ENCODE peak calls at places on chromosome 6, in four cellular contexts. J is pancreas, F is lung, R is spleen. U is an unnamed sample.

GRCh38 chr6:129133770-129134192 is 250.8 kb downstream of the LAMA2 start:
- DNase-seq in J (no peak), F (no peak), R (no peak), U (no peak)

GRCh38 chr6:161832622-161833021 is 558.8 kb upstream of the AGPAT4 start:
- DNase-seq in J (no peak), F (no peak), R (no peak), U (no peak)

GRCh38 chr6:25902071-25902470 is 28.0 kb upstream of the SLC17A3 start:
- DNase-seq in J (no peak), F (no peak), R (no peak), U (no peak)

GRCh38 chr6:39517763-39518162 is 195.3 kb upstream of the KCNK16 start:
- DNase-seq in J (no peak), F (no peak), R (no peak), U (no peak)

GRCh38 chr6:7112741-7113313 is 5.1 kb downstream of the RREB1 start:
- DNase-seq in J (no peak), F (no peak), R (peak), U (no peak)

GRCh38 chr6:157987788-157988699 is 6.4 kb downstream of the SYNJ2 start:
- DNase-seq in J (no peak), F (no peak), R (peak), U (no peak)

GRCh38 chr6:23446394-23447001 is 679.5 kb upstream of the NRSN1 start:
- DNase-seq in J (no peak), F (no peak), R (no peak), U (no peak)

GRCh38 chr6:93523365-93523764 is 104.0 kb upstream of the EPHA7 start:
- DNase-seq in J (no peak), F (no peak), R (no peak), U (no peak)

GRCh38 chr6:43817192-43817591 is 47.2 kb downstream of the VEGFA start:
- DNase-seq in J (no peak), F (no peak), R (no peak), U (no peak)

GRCh38 chr6:109079981-109080380 is 14.7 kb downstream of the SESN1 start:
- DNase-seq in J (no peak), F (no peak), R (no peak), U (no peak)

GRCh38 chr6:143792402-143793339 is 50.5 kb upstream of the LTV1 start:
- DNase-seq in J (no peak), F (no peak), R (no peak), U (no peak)

GRCh38 chr6:125365230-125365629 is 63.5 kb upstream of the HDDC2 start:
- DNase-seq in J (no peak), F (no peak), R (no peak), U (no peak)

GRCh38 chr6:132300323-132300949 is 100.8 kb downstream of the MOXD1 start:
- DNase-seq in J (no peak), F (no peak), R (no peak), U (peak)

GRCh38 chr6:98841589-98842488 is 7.5 kb downstream of the POU3F2 start:
- DNase-seq in J (no peak), F (no peak), R (no peak), U (no peak)

GRCh38 chr6:95519228-95520037 is 57.9 kb upstream of the MANEA start:
- DNase-seq in J (no peak), F (no peak), R (peak), U (no peak)

GRCh38 chr6:40791004-40791403 is 203.8 kb upstream of the LRFN2 start:
- DNase-seq in J (no peak), F (no peak), R (no peak), U (no peak)

GRCh38 chr6:44157152-44157521 is 1.5 kb upstream of the CAPN11 start:
- DNase-seq in J (no peak), F (no peak), R (no peak), U (no peak)

GRCh38 chr6:18477301-18477941 is 90.3 kb downstream of the RNF144B start:
- DNase-seq in J (no peak), F (no peak), R (no peak), U (no peak)

GRCh38 chr6:30112402-30113376 is at the start of gene TRIM31:
- DNase-seq in J (no peak), F (no peak), R (no peak), U (no peak)

GRCh38 chr6:53281518-53282215 is 67.1 kb downstream of the ELOVL5 start:
- DNase-seq in J (no peak), F (no peak), R (no peak), U (no peak)

GRCh38 chr6:108621117-108621516 is 60.4 kb downstream of the FOXO3 start:
- DNase-seq in J (no peak), F (no peak), R (no peak), U (no peak)

DNA sequence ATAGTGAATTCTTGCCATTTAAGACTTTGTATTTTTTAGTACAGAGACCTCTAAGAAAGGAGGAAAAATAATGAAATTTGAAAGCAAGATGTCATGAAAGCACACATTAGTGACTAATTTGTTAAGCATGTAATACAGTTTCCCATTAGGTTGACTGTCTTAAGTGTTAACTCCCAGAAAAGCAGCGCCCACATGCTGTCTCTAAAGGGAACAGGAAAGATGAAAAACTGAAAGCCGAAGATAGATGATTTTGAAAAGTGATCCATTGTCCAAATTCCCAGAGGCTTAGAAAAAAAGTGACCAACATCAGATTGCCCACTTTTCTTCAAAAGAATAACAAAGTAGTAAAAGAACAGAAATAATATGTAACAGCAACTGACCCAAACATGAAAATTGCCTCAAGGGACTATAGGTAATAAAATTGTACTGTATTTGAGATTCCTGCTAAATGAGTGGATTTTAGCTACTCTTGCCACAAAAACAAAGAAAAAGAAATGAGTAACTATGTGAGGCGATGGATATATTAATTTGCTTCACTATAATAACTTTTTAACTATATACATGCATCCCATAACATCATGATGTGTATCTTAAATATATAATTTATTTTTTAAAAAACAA is 83.2 kb upstream of the OGFRL1 start:
- DNase-seq in J (no peak), F (no peak), R (no peak), U (no peak)
- H3K27ac ChIP-seq in J (no peak), F (no peak), R (no peak), U (no peak)

GRCh38 chr6:118580585-118581419 is 32.7 kb downstream of the PLN start:
- DNase-seq in J (no peak), F (peak), R (no peak), U (peak)
- H3K27ac ChIP-seq in J (no peak), F (no peak), R (peak), U (no peak)

GRCh38 chr6:75211920-75212590 is 6.2 kb upstream of the COL12A1 start:
- DNase-seq in J (no peak), F (no peak), R (no peak), U (no peak)
- H3K27ac ChIP-seq in J (no peak), F (no peak), R (no peak), U (no peak)

GRCh38 chr6:159098636-159099106 is 53.9 kb upstream of the TAGAP start:
- DNase-seq in J (no peak), F (no peak), R (peak), U (no peak)
- H3K27ac ChIP-seq in J (no peak), F (no peak), R (peak), U (no peak)

GRCh38 chr6:11202513-11203305 is 29.8 kb downstream of the NEDD9 start:
- DNase-seq in J (no peak), F (no peak), R (no peak), U (no peak)
- H3K27ac ChIP-seq in J (peak), F (no peak), R (peak), U (no peak)

GRCh38 chr6:32255212-32256153 is 31.6 kb upstream of the NOTCH4 start:
- DNase-seq in J (peak), F (peak), R (peak), U (peak)

GRCh38 chr6:32252326-32253009 is 28.6 kb upstream of the NOTCH4 start:
- DNase-seq in J (no peak), F (no peak), R (no peak), U (no peak)

GRCh38 chr6:32249262-32249661 is 25.4 kb upstream of the NOTCH4 start:
- DNase-seq in J (no peak), F (no peak), R (no peak), U (no peak)

GRCh38 chr6:32254761-32255211 is 30.9 kb upstream of the NOTCH4 start:
- DNase-seq in J (no peak), F (no peak), R (no peak), U (no peak)
- H3K27ac ChIP-seq in J (no peak), F (peak), R (peak), U (peak)

DNA sequence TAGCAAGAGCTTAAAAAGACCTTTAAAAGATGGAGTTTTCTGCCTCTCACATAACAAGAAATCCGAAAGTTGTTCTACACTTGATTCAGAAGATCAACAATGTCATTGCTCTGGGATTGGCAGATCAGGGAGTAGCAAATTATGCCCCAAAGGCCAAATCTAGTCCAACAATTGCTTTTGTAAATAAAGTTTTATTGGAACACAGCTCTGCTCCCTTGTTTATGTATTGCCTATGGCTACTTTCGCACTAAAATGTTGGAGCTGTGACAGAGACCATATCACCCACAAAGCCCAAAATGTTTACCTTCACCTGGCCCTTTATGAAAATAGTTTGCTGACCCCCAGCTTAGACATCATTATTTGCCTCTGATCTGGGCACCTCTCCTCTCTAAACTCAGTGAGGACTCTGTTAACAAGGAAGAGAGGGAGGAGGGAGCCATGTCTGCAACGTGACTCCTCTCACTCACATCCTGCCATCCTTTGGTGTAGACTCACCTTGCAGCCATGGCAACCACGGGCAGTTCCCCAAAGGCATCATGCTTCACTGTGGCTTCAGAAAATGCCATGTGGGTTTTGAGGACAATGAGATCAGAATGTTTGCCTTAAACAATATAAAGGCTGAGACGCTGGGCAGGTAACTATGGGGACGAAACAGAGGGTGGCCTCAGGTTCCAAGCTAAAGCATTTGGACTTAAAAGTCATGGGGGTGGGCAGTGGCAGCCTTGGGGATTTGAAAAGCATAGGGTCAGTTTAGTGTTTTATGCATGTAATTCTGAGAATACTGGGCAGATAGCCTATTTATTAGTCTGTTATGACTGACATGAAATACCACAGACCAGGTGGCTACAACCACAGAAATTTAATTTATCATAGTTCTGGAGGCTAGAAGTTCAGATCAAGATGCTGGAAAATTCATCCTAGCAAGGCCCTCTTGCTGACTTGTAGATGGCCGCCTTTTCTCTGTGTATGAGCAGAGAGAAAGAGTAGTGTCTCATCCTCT is 149.7 kb upstream of the TNFAIP3 start:
- DNase-seq in J (no peak), F (no peak), R (no peak), U (no peak)
- H3K27ac ChIP-seq in J (no peak), F (no peak), R (no peak), U (no peak)

DNA sequence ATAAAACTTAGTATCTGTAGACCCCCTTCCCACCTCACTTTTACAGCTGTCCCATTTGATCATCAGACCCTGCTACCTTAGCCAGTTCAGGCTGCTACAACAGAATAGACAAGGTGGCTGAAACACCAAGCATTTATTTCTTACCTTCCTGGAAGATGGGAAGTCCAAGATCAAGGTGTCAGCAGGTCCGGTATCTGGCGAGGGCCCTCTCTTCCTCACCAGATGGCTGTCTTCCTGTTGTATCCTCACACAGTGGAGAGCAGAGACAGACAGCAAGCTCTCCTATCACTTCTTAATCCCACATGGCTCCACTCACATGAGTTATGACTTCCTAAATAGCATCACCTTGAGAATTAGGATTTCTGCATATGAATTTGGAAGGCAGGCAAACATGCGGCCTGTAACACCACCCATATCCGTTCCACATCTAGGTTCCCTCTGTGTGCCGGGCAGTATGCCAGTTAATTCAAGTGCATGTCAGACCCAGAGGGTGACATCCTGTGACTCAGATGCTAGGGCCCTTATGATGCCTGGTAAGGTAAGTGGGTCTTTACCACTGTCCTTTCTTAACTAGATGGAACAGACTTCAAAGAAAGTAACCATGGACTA is 2.1 kb downstream of the RAET1E start:
- DNase-seq in J (no peak), F (peak), R (peak), U (no peak)
- H3K27ac ChIP-seq in J (no peak), F (no peak), R (peak), U (no peak)

DNA sequence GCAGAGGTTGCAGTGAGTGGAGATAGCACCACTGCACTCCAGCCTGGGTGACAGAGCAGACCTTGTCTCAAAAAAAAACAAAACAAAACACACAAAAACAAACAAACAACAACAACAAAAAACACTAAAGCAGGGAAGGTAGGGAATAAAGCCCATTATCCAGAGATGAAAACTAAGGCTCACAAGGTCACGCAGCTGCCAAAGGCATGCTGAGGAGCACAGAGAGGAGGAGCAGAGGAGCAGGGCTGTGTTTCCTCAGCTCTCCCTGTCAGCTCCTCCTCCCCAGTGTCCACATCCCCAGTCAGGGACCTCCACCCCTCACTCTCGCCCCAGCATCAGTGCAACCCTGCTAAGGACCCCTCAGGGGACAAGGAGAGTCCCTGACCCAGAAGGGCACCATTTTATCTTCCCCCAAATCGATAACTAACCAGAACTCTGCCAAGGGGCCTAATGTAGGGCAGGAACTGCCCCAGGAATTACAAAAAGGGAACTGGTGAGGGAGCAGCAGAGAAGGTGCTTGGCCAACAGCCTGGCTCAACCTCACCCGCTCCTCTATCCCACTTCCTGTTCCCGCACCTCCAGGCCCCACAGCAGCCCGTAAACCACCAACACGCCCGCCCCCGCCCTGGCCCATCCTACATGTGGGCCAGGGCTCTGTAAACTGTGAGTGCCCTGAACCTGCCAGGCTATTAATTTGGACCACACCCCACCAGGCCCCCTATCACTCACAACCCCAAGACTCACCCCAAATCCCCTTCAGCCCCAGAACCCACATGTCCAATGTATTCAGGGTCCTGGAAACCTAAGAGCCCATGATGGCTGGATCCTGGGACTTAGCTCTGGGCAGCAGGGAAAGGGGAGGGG is 9.0 kb downstream of the TEAD3 start:
- DNase-seq in J (no peak), F (no peak), R (no peak), U (no peak)
- H3K27ac ChIP-seq in J (no peak), F (peak), R (peak), U (no peak)

GRCh38 chr6:67888546-67888885 is 746.6 kb upstream of the ADGRB3 start:
- DNase-seq in J (peak), F (no peak), R (no peak), U (no peak)

GRCh38 chr6:67887419-67887746 is 747.7 kb upstream of the ADGRB3 start:
- DNase-seq in J (no peak), F (no peak), R (no peak), U (no peak)

GRCh38 chr6:67887747-67888545 is 747.1 kb upstream of the ADGRB3 start:
- DNase-seq in J (no peak), F (no peak), R (no peak), U (no peak)

GRCh38 chr6:67888886-67889681 is 746.0 kb upstream of the ADGRB3 start:
- DNase-seq in J (no peak), F (no peak), R (no peak), U (no peak)

DNA sequence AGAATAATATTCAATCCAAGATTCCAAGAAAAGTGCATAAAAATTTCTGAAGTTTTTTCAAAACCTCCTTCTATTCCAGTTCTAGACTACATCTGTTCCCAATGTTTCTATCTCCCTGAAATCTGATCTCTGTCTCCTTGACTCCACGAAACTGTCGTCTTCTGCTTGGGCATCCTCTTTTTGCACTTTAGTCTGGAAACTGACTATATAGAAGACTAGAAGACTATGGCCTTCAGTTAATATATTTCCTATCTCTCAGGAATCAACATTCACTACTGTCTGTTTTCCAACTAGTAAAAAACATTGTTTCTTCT is 745.4 kb upstream of the ADGRB3 start:
- DNase-seq in J (no peak), F (no peak), R (no peak), U (no peak)
- H3K27ac ChIP-seq in J (no peak), F (no peak), R (no peak), U (no peak)

U was measured in substantia nigra.